ENCODE peak calls at places on chromosomes 1 and 21, in four cellular contexts. V is uterus, W is K562, I is IMR-90. U is an unnamed sample.

GRCh38 chr1:244349103-244349531 is 102.6 kb downstream of the ADSS2 start:
- DNase-seq in V (peak), W (no peak), I (peak), U (no peak)

GRCh38 chr1:176579087-176579486 is 116.1 kb downstream of the PAPPA2 start:
- DNase-seq in W (no peak), V (no peak), I (no peak), U (no peak)

GRCh38 chr1:188489336-188490112 is 1660.8 kb downstream of the PLA2G4A start:
- DNase-seq in I (peak), W (no peak), V (no peak), U (no peak)

GRCh38 chr1:160166459-160166858 is 15.1 kb downstream of the ATP1A4 start:
- DNase-seq in V (no peak), I (no peak), W (no peak), U (no peak)

GRCh38 chr1:87642581-87643129 is 314.0 kb downstream of the LMO4 start:
- DNase-seq in I (peak), V (no peak), W (no peak), U (no peak)

GRCh38 chr1:248730507-248731335 is 24.8 kb downstream of the LYPD8 start:
- DNase-seq in V (no peak), I (no peak), W (peak), U (no peak)

GRCh38 chr1:154765970-154766369 is 104.1 kb downstream of the KCNN3 start:
- DNase-seq in I (peak), V (peak), W (no peak), U (peak)

GRCh38 chr1:227244339-227245118 is 73.8 kb downstream of the CDC42BPA start:
- DNase-seq in W (peak), V (no peak), I (no peak), U (no peak)

GRCh38 chr1:230426246-230427101 is at the start of gene PGBD5:
- DNase-seq in V (no peak), W (peak), I (peak), U (no peak)

GRCh38 chr1:200869753-200870391 is 2.9 kb upstream of the GPR25 start:
- DNase-seq in V (no peak), W (no peak), I (no peak), U (no peak)

GRCh38 chr21:28580585-28580984 is 412.1 kb downstream of the LTN1 start:
- DNase-seq in I (no peak), V (no peak), W (no peak), U (no peak)

GRCh38 chr1:200302192-200302892 is 107.5 kb downstream of the ZNF281 start:
- DNase-seq in W (no peak), V (no peak), I (peak), U (no peak)

GRCh38 chr1:221780175-221780574 is 38.3 kb upstream of the DUSP10 start:
- DNase-seq in W (no peak), V (no peak), I (no peak), U (no peak)

GRCh38 chr1:10353282-10353681 is 45.6 kb upstream of the PGD start:
- DNase-seq in I (no peak), V (no peak), W (no peak), U (no peak)

GRCh38 chr21:38930065-38930464 is 124.3 kb downstream of the ETS2 start:
- DNase-seq in W (no peak), V (no peak), I (no peak), U (no peak)

GRCh38 chr1:245332513-245332912 is 177.7 kb downstream of the KIF26B start:
- DNase-seq in W (no peak), V (no peak), I (peak), U (no peak)

GRCh38 chr1:156198831-156199349 is 5.0 kb downstream of the SLC25A44 start:
- DNase-seq in W (peak), I (no peak), V (no peak), U (no peak)

GRCh38 chr21:34933609-34934345 is 115.3 kb downstream of the RUNX1 start:
- DNase-seq in V (no peak), W (no peak), I (no peak), U (no peak)

GRCh38 chr1:10196991-10197390 is 13.4 kb upstream of the KIF1B start:
- DNase-seq in I (peak), V (peak), W (no peak), U (no peak)

GRCh38 chr1:225460021-225460736 is 32.3 kb upstream of the LBR start:
- DNase-seq in W (no peak), V (no peak), I (no peak), U (peak)

GRCh38 chr1:91885331-91885715 is 628 bp downstream of the TGFBR3 start:
- DNase-seq in V (peak), W (peak), I (peak), U (peak)

GRCh38 chr1:58854576-58854975 is 70.7 kb upstream of the JUN start:
- DNase-seq in I (peak), V (no peak), W (no peak), U (no peak)

GRCh38 chr1:98113811-98114210 is 193.0 kb upstream of the DPYD start:
- DNase-seq in V (no peak), W (no peak), I (no peak), U (no peak)

GRCh38 chr1:59146651-59147358 is 150.1 kb upstream of the FGGY start:
- DNase-seq in W (no peak), I (peak), V (peak), U (peak)

GRCh38 chr21:30028537-30028936 is 88.7 kb upstream of the GRIK1 start:
- DNase-seq in V (no peak), I (no peak), W (no peak), U (no peak)

GRCh38 chr1:190147616-190148015 is 330.0 kb downstream of the BRINP3 start:
- DNase-seq in V (no peak), W (no peak), I (no peak), U (no peak)

GRCh38 chr1:10904396-10905358 is 107.8 kb upstream of the TARDBP start:
- DNase-seq in W (no peak), V (no peak), I (no peak), U (peak)

GRCh38 chr1:203038891-203039608 is 12.8 kb downstream of the PPFIA4 start:
- DNase-seq in V (peak), I (peak), W (peak), U (peak)

GRCh38 chr1:51948491-51948915 is 42.0 kb downstream of the RAB3B start:
- DNase-seq in I (no peak), W (no peak), V (no peak), U (no peak)

GRCh38 chr1:243742814-243743213 is 107.2 kb downstream of the AKT3 start:
- DNase-seq in I (peak), V (no peak), W (no peak), U (no peak)

GRCh38 chr1:198444792-198445191 is 95.7 kb downstream of the ATP6V1G3 start:
- DNase-seq in W (no peak), I (peak), V (no peak), U (no peak)

GRCh38 chr1:232111616-232112015 is 485.0 kb downstream of the DISC1 start:
- DNase-seq in W (no peak), V (no peak), I (no peak), U (no peak)

GRCh38 chr1:234931404-234931973 is 197.1 kb downstream of the TOMM20 start:
- DNase-seq in W (no peak), V (no peak), I (no peak), U (no peak)

GRCh38 chr1:207205613-207206009 is 101.6 kb downstream of the C4BPA start:
- DNase-seq in V (no peak), I (no peak), W (no peak), U (no peak)

GRCh38 chr1:30447080-30447479 is 276.3 kb downstream of the MATN1 start:
- DNase-seq in V (no peak), I (no peak), W (no peak), U (peak)

GRCh38 chr1:26692211-26692792 is 3.5 kb upstream of the ARID1A start:
- DNase-seq in W (peak), I (peak), V (peak), U (peak)

GRCh38 chr1:26694185-26694572 is 1.6 kb upstream of the ARID1A start:
- DNase-seq in V (no peak), W (no peak), I (no peak), U (no peak)

GRCh38 chr1:26693557-26694184 is 2.1 kb upstream of the ARID1A start:
- DNase-seq in W (no peak), I (no peak), V (no peak), U (no peak)

GRCh38 chr1:26694597-26695416 is 1.0 kb upstream of the ARID1A start:
- DNase-seq in V (no peak), I (no peak), W (no peak), U (no peak)

GRCh38 chr1:26692793-26693490 is 2.9 kb upstream of the ARID1A start:
- DNase-seq in V (peak), W (peak), I (peak), U (peak)
- TF ChIP-seq POLR2A in V (peak), W (peak), I (peak), U (peak)

GRCh38 chr1:3515272-3515671 is 60.8 kb downstream of the ARHGEF16 start:
- DNase-seq in W (no peak), V (no peak), I (no peak), U (no peak)

GRCh38 chr1:3516911-3517310 is 62.4 kb downstream of the ARHGEF16 start:
- DNase-seq in V (no peak), W (no peak), I (no peak), U (no peak)

GRCh38 chr1:3514404-3514803 is 59.9 kb downstream of the ARHGEF16 start:
- DNase-seq in W (no peak), V (no peak), I (no peak), U (no peak)

GRCh38 chr1:3516481-3516869 is 62.0 kb downstream of the ARHGEF16 start:
- DNase-seq in I (no peak), W (no peak), V (no peak), U (no peak)

DNA sequence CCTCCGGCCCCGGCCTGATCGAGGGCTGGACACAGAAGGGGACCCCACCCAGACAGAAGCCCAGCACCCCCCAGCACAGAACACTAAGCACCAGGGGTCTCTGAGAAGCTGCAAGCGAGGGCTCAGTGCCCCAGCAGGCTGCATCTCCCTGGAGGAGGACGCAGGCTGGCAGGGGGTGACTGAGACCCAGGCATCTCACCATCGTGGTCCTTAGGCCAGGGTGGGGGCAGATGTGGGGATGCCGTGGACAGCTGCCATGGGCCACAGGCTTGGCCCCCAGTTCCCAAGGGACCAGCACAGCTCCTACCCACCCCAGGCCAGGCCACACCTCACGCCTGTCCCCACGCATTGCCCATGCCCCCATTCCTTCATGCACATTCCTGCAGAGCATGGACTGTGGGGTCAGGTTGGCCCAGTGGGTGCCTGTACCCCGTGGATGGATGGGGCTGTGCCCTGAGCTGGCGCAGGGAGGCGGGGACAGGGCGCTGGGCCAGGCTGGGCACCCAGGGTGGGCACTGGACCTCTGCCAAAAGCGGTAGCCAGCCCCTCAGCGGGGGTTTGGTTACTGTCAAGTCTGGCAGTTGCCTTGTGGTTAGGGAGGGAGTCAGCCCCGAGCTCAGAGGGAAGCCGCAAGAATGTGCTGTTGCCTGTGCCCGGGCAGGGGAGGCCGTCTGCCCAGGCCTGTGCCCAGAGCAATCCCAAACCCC is 61.5 kb downstream of the ARHGEF16 start:
- DNase-seq in V (no peak), I (no peak), W (no peak), U (no peak)
- TF ChIP-seq POLR2A in V (no peak), I (no peak), W (no peak), U (no peak)

DNA sequence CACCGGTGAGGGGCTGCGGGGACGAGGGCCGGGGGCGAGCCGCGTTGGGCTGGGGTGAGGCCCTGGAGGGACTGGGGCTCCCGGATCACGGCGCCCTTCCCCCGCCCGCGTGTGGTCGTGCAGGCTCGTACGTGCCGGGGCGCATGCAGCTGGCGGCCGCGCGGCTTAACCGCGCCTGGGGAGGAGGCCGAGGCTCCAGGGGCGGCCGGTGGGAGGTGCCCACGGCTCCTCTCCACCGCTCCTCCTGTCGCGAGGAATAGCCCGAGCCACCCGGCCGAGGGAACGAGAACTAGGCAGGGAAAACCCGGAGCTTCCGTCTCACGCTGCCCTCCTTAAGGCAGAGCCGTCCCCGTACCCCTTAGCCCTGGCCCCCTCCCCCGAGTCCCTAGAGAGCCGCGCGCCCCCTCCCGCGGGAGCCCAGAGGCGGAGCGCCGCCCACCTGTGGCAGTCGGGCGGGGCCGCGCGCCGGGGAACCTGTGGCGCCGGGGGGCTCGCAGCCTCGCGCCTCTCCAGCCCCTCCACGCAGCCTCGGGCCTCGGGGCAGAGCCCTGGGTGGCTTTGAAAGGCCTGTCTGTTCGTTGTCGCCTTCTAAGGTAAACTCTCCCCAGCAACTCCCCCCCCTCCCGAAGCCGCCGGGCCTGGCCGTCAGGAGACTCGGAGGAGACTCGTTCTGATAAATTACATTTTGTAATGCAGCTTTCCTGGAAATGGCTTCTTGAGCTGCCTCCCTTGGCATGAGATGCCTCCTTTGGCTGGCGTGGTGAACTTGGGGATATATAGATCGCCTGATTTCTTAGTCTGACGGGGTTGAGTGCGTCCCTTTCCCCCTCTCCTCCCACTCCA is 766 bp downstream of the AK4 start:
- DNase-seq in W (peak), I (peak), V (peak), U (no peak)
- TF ChIP-seq POLR2A in W (no peak), I (no peak), V (no peak), U (no peak)

GRCh38 chr1:8004803-8005573 is 21.1 kb downstream of the ERRFI1 start:
- DNase-seq in W (peak), I (peak), V (peak), U (peak)
- TF ChIP-seq POLR2A in W (no peak), I (peak), V (no peak), U (no peak)

DNA sequence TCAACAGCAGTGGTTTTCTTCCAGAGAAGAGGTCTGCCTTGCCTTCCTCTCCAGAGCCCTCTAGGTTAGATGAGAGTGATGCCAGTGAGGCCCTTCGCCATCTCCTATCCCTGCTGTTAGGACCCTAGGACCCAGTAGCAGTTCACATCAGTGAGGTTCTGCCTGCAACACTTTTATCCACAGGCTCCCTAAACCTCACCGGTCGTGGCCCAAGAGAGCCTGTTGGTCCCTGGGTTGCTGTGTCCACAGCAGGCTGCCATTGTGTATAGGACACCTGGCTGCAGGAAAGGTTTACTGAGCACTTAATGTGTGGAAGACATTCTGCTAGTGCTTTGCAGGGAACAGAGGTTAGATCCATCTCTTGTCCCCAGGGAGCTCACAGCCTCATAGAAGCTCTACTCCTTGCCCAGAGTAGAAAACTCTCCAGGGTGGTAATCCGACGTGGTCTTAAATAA is 17.0 kb upstream of the ALPL start:
- DNase-seq in W (no peak), V (no peak), I (no peak), U (no peak)
- TF ChIP-seq POLR2A in W (no peak), V (no peak), I (no peak), U (no peak)

DNA sequence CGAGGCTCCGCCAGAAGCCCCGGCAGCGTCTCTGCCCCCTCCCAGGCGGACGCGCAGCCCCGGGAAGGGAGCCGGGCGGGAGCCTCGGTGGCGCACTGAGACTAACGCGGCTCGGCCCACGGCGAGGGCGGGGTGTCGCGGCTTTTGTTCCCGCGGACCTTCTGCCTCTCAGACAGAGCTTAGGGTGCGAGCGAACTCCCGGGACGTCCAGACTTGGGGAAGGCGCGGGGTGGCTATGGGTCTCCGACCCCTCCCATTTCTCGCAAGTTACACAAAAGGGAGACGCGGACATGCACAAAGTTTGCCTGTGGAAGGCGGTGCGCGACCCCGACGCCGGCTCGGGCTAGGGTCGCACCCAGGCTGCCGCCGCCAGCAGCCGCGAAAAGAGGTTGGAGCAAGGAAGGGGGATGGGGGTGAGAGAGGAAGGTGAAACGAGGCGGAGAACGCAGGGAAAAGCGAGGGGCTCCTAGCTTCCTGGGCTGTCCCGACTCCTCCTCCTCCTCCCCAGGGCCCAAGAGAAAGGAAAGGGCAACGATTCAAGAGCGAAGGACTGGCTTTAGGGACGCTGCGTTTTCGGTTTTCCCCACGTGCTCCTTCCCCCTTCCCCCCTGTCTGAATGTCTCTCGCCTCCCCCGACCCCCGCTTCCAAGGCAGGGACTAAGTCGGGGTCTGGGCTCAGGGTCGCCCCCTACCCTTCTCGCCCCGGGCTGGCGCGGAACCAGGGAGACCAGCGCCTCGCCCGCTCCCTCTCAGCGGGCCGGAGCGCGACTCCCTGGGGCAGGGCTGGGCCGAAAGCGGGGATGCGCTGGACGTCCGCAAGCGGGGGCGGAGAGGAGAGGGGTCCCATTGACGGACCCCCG is 729 bp downstream of the APP start:
- DNase-seq in W (no peak), V (peak), I (peak), U (peak)
- TF ChIP-seq POLR2A in W (no peak), V (no peak), I (no peak), U (no peak)

GRCh38 chr1:2381741-2382620 is 9.4 kb downstream of the MORN1 start:
- DNase-seq in V (peak), I (peak), W (peak), U (peak)

GRCh38 chr1:2379733-2380404 is 11.5 kb downstream of the MORN1 start:
- DNase-seq in I (no peak), W (no peak), V (no peak), U (no peak)

GRCh38 chr1:2382621-2383361 is 8.6 kb downstream of the MORN1 start:
- DNase-seq in V (no peak), I (no peak), W (peak), U (no peak)

GRCh38 chr1:2378956-2379732 is 12.2 kb downstream of the MORN1 start:
- DNase-seq in I (no peak), V (no peak), W (no peak), U (no peak)

GRCh38 chr1:2380816-2381591 is 10.3 kb downstream of the MORN1 start:
- DNase-seq in W (no peak), I (no peak), V (no peak), U (no peak)
- TF ChIP-seq POLR2A in W (no peak), I (no peak), V (no peak), U (no peak)

GRCh38 chr1:42518894-42519293 is 55.8 kb downstream of the CCDC30 start:
- DNase-seq in W (no peak), I (no peak), V (no peak), U (no peak)
- TF ChIP-seq POLR2A in W (no peak), I (no peak), V (no peak), U (no peak)